ENCODE peak calls at places on chromosomes 1 and 21, in eight cellular contexts. A is effector memory CD4-positive, alpha-beta T cell; T is upper lobe of right lung; R is neural progenitor cell; S is cardiac muscle cell; N is MM.1S; H is mucosa of descending colon; K is kidney. E is an unnamed sample.

GRCh38 chr1:109922326-109922725 is 11.7 kb downstream of the CSF1 start:
- DNase-seq in A (no peak), T (no peak), R (no peak), S (no peak), N (no peak), H (no peak), K (no peak), E (no peak)

GRCh38 chr1:112935474-112936289 is 20.3 kb downstream of the SLC16A1 start:
- DNase-seq in A (no peak), T (no peak), R (no peak), S (peak; percentile 76), N (no peak), H (no peak), K (no peak), E (no peak)

GRCh38 chr1:175870217-175870616 is 126.8 kb upstream of the TNR start:
- DNase-seq in A (no peak), T (no peak), R (no peak), S (no peak), N (no peak), H (no peak), K (no peak), E (no peak)

GRCh38 chr1:81208441-81208840 is 592.3 kb upstream of the ADGRL2 start:
- DNase-seq in A (no peak), T (no peak), R (no peak), S (no peak), N (no peak), H (no peak), K (no peak), E (no peak)

GRCh38 chr1:84913025-84913892 is 20.3 kb upstream of the LPAR3 start:
- DNase-seq in A (no peak), T (no peak), R (no peak), S (peak; percentile 84), N (no peak), H (peak; percentile 31), K (no peak), E (no peak)

GRCh38 chr1:156419863-156420208 is 50.8 kb downstream of the RHBG start:
- DNase-seq in A (no peak), T (no peak), R (peak; percentile 68), S (no peak), N (no peak), H (no peak), K (no peak), E (peak; percentile 38)

GRCh38 chr1:14064649-14065442 is 364.9 kb downstream of the PRDM2 start:
- DNase-seq in A (no peak), T (no peak), R (no peak), S (no peak), N (no peak), H (no peak), K (peak; percentile 59), E (no peak)

GRCh38 chr1:77489910-77490309 is 192.5 kb downstream of the ZZZ3 start:
- DNase-seq in A (no peak), T (no peak), R (no peak), S (peak; percentile 54), N (no peak), H (no peak), K (no peak), E (no peak)

GRCh38 chr1:25897754-25898153 is 8.5 kb downstream of the STMN1 start:
- DNase-seq in A (no peak), T (no peak), R (no peak), S (no peak), N (no peak), H (no peak), K (peak; percentile 44), E (no peak)

GRCh38 chr1:11337536-11338350 is 64.7 kb downstream of the UBIAD1 start:
- DNase-seq in A (peak; percentile 48), T (peak; percentile 73), R (peak; percentile 81), S (peak; percentile 46), N (peak; percentile 49), H (peak; percentile 53), K (no peak), E (peak; percentile 63)

GRCh38 chr1:38402230-38402815 is 355.7 kb upstream of the POU3F1 start:
- DNase-seq in A (no peak), T (no peak), R (no peak), S (no peak), N (no peak), H (no peak), K (no peak), E (no peak)

GRCh38 chr1:205774277-205775014 is 836 bp downstream of the RAB29 start:
- DNase-seq in A (peak; percentile 46), T (no peak), R (peak; percentile 42), S (peak; percentile 15), N (no peak), H (peak; percentile 12), K (no peak), E (peak; percentile 31)

GRCh38 chr1:3547055-3548005 is 64.0 kb downstream of the MEGF6 start:
- DNase-seq in A (no peak), T (no peak), R (peak; percentile 28), S (no peak), N (no peak), H (no peak), K (no peak), E (no peak)

GRCh38 chr1:168709407-168709891 is 19.6 kb downstream of the DPT start:
- DNase-seq in A (no peak), T (no peak), R (peak; percentile 27), S (peak; percentile 90), N (no peak), H (peak; percentile 31), K (no peak), E (no peak)

GRCh38 chr1:166933633-166934032 is 41.7 kb downstream of the ILDR2 start:
- DNase-seq in A (no peak), T (no peak), R (no peak), S (no peak), N (no peak), H (no peak), K (no peak), E (no peak)

GRCh38 chr1:166933137-166933536 is 42.2 kb downstream of the ILDR2 start:
- DNase-seq in A (no peak), T (no peak), R (no peak), S (no peak), N (no peak), H (no peak), K (no peak), E (no peak)

GRCh38 chr1:166937962-166938361 is 37.4 kb downstream of the ILDR2 start:
- DNase-seq in A (no peak), T (no peak), R (no peak), S (no peak), N (no peak), H (no peak), K (no peak), E (no peak)

GRCh38 chr1:166937329-166937728 is 38.0 kb downstream of the ILDR2 start:
- DNase-seq in A (no peak), T (no peak), R (no peak), S (no peak), N (no peak), H (no peak), K (no peak), E (no peak)
- H3K4me1 ChIP-seq in A (no peaks in the 10 kb centered on the region), T (no peaks in the 10 kb centered on the region), R (peaks cover 14% of the 10 kb centered on the region), S (no peaks in the 10 kb centered on the region), N (no peaks in the 10 kb centered on the region), H (no peaks in the 10 kb centered on the region), K (no peaks in the 10 kb centered on the region), E (no peaks in the 10 kb centered on the region)

GRCh38 chr21:45051580-45052434 is 22.6 kb upstream of the ADARB1 start:
- DNase-seq in A (no peak), T (no peak), R (no peak), S (no peak), N (no peak), H (no peak), K (no peak), E (no peak)
- H3K4me3 ChIP-seq in A (no peak overlapping the region), T (no peak overlapping the region), R (no peak overlapping the region), S (no peak overlapping the region), N (no peak overlapping the region), H (no peak overlapping the region), K (no peak overlapping the region), E (no peak overlapping the region)

GRCh38 chr1:226712779-226713420 is 26.2 kb downstream of the ITPKB start:
- DNase-seq in A (no peak), T (no peak), R (no peak), S (no peak), N (peak; percentile 76), H (no peak), K (no peak), E (peak; percentile 48)

GRCh38 chr1:226709942-226710341 is 29.1 kb downstream of the ITPKB start:
- DNase-seq in A (no peak), T (no peak), R (no peak), S (no peak), N (no peak), H (no peak), K (no peak), E (no peak)

GRCh38 chr1:226714148-226714547 is 24.9 kb downstream of the ITPKB start:
- DNase-seq in A (no peak), T (no peak), R (no peak), S (no peak), N (no peak), H (no peak), K (no peak), E (no peak)

GRCh38 chr1:226710501-226710900 is 28.6 kb downstream of the ITPKB start:
- DNase-seq in A (no peak), T (no peak), R (no peak), S (no peak), N (no peak), H (no peak), K (no peak), E (no peak)

GRCh38 chr1:226711976-226712778 is 26.9 kb downstream of the ITPKB start:
- DNase-seq in A (peak; percentile 33), T (no peak), R (no peak), S (no peak), N (peak; percentile 94), H (no peak), K (no peak), E (peak; percentile 71)
- H3K4me1 ChIP-seq in A (peaks cover 78% of the 10 kb centered on the region), T (peaks cover 49% of the 10 kb centered on the region), R (peaks cover 9% of the 10 kb centered on the region), S (no peaks in the 10 kb centered on the region), N (peaks cover 40% of the 10 kb centered on the region), H (peaks cover 16% of the 10 kb centered on the region), K (peaks cover 4% of the 10 kb centered on the region), E (peaks cover 92% of the 10 kb centered on the region)

GRCh38 chr1:220380885-220381284 is 108.6 kb upstream of the RAB3GAP2 start:
- DNase-seq in A (no peak), T (no peak), R (no peak), S (no peak), N (peak; percentile 74), H (no peak), K (no peak), E (no peak)
- H3K4me3 ChIP-seq in A (no peak overlapping the region), T (no peak overlapping the region), R (no peak overlapping the region), S (no peak overlapping the region), N (no peak overlapping the region), H (no peak overlapping the region), K (no peak overlapping the region), E (no peak overlapping the region)

GRCh38 chr1:45557422-45557944 is 6.9 kb downstream of the AKR1A1 start:
- DNase-seq in A (no peak), T (no peak), R (no peak), S (no peak), N (no peak), H (no peak), K (peak; percentile 49), E (no peak)
- H3K4me1 ChIP-seq in A (no peaks in the 10 kb centered on the region), T (peaks cover 6% of the 10 kb centered on the region), R (no peaks in the 10 kb centered on the region), S (no peaks in the 10 kb centered on the region), N (peaks cover 2% of the 10 kb centered on the region), H (peaks cover 9% of the 10 kb centered on the region), K (peaks cover 16% of the 10 kb centered on the region), E (peaks cover 3% of the 10 kb centered on the region)

DNA sequence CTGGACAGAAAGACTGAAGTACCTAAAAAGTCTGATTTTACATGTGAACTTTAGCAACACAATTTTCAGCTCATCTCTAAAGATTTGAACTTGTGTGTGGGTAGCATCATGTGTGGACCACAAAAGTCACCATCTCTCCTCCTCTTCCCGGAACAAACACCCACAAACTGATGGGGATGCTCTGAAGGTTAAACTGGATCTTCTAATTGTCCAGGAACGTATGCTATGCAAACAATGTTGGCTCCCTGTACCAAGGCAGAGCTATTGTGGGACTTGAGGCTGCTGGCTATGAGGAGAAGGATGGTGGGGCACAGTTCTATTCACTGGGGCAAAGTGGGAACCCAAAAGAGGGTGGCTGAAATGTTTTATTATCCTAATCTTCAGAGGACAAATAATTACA is 62.7 kb downstream of the GADD45A start:
- DNase-seq in A (no peak), T (no peak), R (no peak), S (peak; percentile 78), N (no peak), H (no peak), K (no peak), E (no peak)
- H3K4me3 ChIP-seq in A (no peak overlapping the region), T (no peak overlapping the region), R (no peak overlapping the region), S (no peak overlapping the region), N (no peak overlapping the region), H (no peak overlapping the region), K (no peak overlapping the region), E (no peak overlapping the region)